ENCODE peak calls at places on chromosome 4, in nine cellular contexts. E is transverse colon, G is suprapubic skin, M is HCT116, S is stomach, J is H1, N is Panc1, X is GM23338, A is SK-N-SH. O is an unnamed sample.

GRCh38 chr4:100462206-100462605 is 55.6 kb downstream of the EMCN start:
- DNase-seq in A (no peak), J (no peak), X (no peak), N (no peak), E (no peak), S (no peak), G (no peak), M (no peak), O (no peak)

GRCh38 chr4:101400096-101400495 is 52.8 kb upstream of the PPP3CA start:
- DNase-seq in J (no peak), N (no peak), M (no peak), X (no peak), A (no peak), G (no peak), E (no peak), S (no peak), O (no peak)

GRCh38 chr4:128579454-128579853 is 230.0 kb upstream of the JADE1 start:
- DNase-seq in M (no peak), G (no peak), N (no peak), X (no peak), S (no peak), A (no peak), E (no peak), J (no peak), O (no peak)

GRCh38 chr4:12538162-12538561 is 946.0 kb downstream of the RAB28 start:
- DNase-seq in J (no peak), X (no peak), M (no peak), N (no peak), G (no peak), S (no peak), A (no peak), E (no peak), O (no peak)

GRCh38 chr4:158630893-158631292 is 40.8 kb downstream of the C4orf46 start:
- DNase-seq in J (no peak), M (no peak), S (no peak), G (no peak), E (peak; percentile 8), A (no peak), N (no peak), X (no peak), O (no peak)

GRCh38 chr4:166091914-166092510 is 219.0 kb downstream of the TLL1 start:
- DNase-seq in G (no peak), S (no peak), J (no peak), X (peak; percentile 54), A (peak; percentile 9), M (peak; percentile 15), N (peak; percentile 13), E (no peak), O (no peak)

GRCh38 chr4:2259541-2260267 is 2.2 kb downstream of the MXD4 start:
- DNase-seq in E (peak; percentile 7), X (no peak), J (no peak), M (no peak), A (no peak), G (peak; percentile 58), N (no peak), S (peak; percentile 21), O (peak; percentile 43)

GRCh38 chr4:141002323-141002805 is 130.9 kb downstream of the RNF150 start:
- DNase-seq in A (no peak), J (no peak), N (no peak), S (no peak), X (no peak), G (no peak), E (no peak), M (no peak), O (no peak)

GRCh38 chr4:47562297-47562696 is 77.2 kb downstream of the ATP10D start:
- DNase-seq in M (no peak), E (no peak), J (no peak), A (no peak), S (no peak), N (no peak), X (no peak), G (no peak), O (no peak)

GRCh38 chr4:174764105-174764729 is 64.8 kb downstream of the GLRA3 start:
- DNase-seq in S (no peak), M (peak; percentile 40), X (peak; percentile 78), J (no peak), A (peak; percentile 45), N (peak; percentile 18), E (no peak), G (no peak), O (no peak)

GRCh38 chr4:3304831-3305609 is 12.2 kb downstream of the RGS12 start:
- DNase-seq in A (peak; percentile 76), M (no peak), J (no peak), G (peak; percentile 61), E (no peak), N (no peak), S (no peak), X (no peak), O (no peak)

GRCh38 chr4:3306465-3306864 is 13.6 kb downstream of the RGS12 start:
- DNase-seq in A (no peak), S (peak; percentile 8), E (no peak), G (peak; percentile 49), N (no peak), J (no peak), X (no peak), M (no peak), O (peak; percentile 17)

GRCh38 chr4:3307486-3307885 is 14.7 kb downstream of the RGS12 start:
- DNase-seq in N (no peak), J (no peak), M (no peak), A (no peak), X (no peak), G (peak; percentile 29), S (no peak), E (no peak), O (no peak)

GRCh38 chr4:3307060-3307459 is 14.2 kb downstream of the RGS12 start:
- DNase-seq in N (no peak), J (no peak), S (no peak), M (no peak), G (peak; percentile 29), A (no peak), X (no peak), E (no peak), O (no peak)

DNA sequence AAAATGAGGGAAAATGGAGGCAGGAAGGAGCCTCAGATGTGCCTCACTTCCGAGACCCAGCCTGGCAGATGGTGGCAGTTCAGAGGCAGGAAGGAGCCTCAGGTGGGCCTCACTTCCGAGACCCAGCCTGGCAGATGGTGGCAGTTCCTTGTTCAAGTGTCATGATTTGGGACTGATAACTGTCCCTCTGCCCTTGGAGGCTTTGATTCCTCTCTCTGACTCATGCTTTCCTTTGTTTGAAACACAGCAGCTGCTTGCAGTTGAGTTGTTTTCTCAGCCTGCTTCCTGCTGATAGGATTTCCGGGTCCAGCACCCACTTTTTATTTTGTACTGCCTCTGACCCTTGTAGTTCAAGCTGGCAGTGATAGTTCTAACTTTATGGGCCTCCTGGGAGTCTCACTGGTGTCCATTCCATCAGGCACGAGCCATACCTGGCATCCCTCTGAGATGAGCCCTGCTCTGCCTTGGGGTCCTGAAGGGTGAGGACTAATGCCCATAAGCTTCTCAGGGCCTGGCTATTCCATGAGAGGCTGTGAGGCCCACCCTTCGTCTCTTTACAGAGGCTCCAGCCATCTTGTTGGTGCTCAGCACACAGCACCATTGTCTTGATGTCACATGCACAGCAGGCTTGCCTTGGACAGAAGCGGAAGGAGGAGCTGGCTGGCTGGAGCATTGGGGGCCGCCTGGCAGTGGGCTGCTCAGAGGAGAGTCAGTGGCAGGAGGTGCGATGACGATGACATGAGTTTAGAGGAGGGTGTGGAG is 13.0 kb downstream of the RGS12 start:
- DNase-seq in N (no peak), X (no peak), A (no peak), M (no peak), J (no peak), E (no peak), G (no peak), S (no peak), O (peak; percentile 6)
- H3K4me1 ChIP-seq in N (no peaks in the 10 kb centered on the region), X (peaks cover 6% of the 10 kb centered on the region), A (peaks cover 26% of the 10 kb centered on the region), M (peaks cover 10% of the 10 kb centered on the region), J (peaks cover 2% of the 10 kb centered on the region), E (no peaks in the 10 kb centered on the region), G (peaks cover 26% of the 10 kb centered on the region), S (peaks cover 68% of the 10 kb centered on the region), O (peaks cover 7% of the 10 kb centered on the region)

DNA sequence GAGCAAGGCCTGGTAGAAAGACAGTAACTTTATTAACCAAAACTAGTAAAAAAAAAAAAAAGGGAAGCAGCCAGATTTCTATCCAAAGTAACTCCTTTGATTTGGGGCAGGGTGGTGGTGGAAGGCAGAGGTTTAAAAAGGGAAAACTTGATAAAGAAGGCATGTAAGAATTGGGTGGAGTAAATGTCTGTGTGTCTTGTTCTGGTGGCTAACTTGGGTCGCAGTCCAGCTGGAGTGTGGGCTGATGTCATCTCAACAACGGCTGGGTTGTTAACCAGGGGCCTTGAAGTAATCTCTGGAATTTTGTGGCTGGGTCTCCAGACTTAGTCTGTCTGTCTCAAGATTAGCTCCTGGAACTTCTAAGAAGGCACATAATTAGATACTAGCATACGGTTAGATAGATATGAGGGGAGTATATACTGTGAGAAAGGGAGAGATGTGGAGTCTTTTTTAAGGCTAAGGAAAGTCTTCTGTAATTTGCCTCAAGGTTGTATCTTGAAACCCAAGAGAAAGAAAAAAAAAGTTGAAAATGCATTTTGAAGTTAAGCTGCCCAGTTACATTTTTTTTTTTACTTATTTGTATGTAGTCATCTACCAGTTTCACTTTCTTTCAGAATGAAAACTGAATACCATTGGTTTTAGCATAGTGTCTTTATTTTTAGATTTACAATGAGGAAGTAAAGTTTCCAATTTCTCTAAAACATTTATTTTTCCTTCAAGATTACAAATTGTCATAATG is 48.3 kb downstream of the MTHFD2L start:
- DNase-seq in A (no peak), N (no peak), S (no peak), G (no peak), E (no peak), X (no peak), M (no peak), J (no peak), O (no peak)
- H3K4me3 ChIP-seq in A (no peak overlapping the region), N (no peak overlapping the region), S (no peak overlapping the region), G (no peak overlapping the region), E (no peak overlapping the region), X (no peak overlapping the region), M (no peak overlapping the region), J (no peak overlapping the region), O (no peak overlapping the region)

DNA sequence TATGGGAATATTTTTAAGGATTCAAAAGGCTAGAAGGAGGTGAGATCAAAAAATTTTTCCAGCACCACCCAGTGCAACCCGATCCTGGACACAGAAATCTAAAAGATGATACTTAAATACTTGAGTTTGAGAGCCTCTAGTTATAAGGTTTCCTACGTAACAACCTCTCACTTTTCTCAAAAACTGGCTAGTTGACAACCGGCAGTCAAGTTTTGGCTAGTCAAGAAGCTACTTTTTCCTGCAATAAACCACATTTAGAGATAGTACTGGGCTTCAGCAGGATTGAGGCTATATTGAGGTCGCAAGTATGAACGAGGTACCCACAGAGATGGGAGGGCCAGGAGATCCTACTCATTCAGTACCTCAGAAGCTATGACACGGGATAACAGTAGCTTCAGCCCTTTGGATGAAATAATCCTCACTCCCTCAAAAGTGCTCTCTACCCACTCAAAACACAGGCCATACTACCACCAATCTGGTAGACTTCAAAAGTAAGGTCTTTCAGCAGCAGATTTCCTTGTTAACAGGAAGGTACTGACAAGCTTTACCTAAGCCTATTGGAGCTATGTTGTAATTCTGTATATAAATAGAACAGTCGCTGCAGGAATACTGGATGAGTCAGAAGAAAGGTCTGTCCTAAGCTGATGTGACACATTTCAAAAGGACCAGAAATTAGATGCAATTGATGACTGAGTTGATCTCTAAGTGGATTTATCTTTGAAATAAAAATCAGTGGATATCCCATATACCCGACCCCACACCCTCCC is 1.5 kb upstream of the TSPAN5 start:
- DNase-seq in M (no peak), S (no peak), E (no peak), X (no peak), J (no peak), G (no peak), A (no peak), N (no peak), O (no peak)
- TF ChIP-seq POLR2AphosphoS5 in M (no peak), S (no peak), E (no peak), X (no peak), J (no peak), G (no peak), A (no peak), N (no peak), O (no peak)

GRCh38 chr4:54058171-54058570 is 6.2 kb downstream of the CHIC2 start:
- DNase-seq in J (no peak), A (no peak), N (no peak), G (no peak), M (no peak), E (no peak), X (no peak), S (no peak), O (no peak)
- H3K4me1 ChIP-seq in J (no peaks in the 10 kb centered on the region), A (peaks cover 12% of the 10 kb centered on the region), N (peaks cover 6% of the 10 kb centered on the region), G (peaks cover 53% of the 10 kb centered on the region), M (peaks cover 6% of the 10 kb centered on the region), E (peaks cover 11% of the 10 kb centered on the region), X (peaks cover 25% of the 10 kb centered on the region), S (peaks cover 78% of the 10 kb centered on the region), O (no peaks in the 10 kb centered on the region)